ENCODE peak calls at places on chromosome 12, in five cellular contexts. One of them, this sample, is unnamed.

GRCh38 chr12:117865505-117865904 is 103.3 kb downstream of the KSR2 start:
- DNase-seq in HEK293T: no peak
- DNase-seq in activated naive CD4-positive, alpha-beta T cell treated with anti-CD3 and anti-CD28 coated beads, Interleukin-2, amount 50 U/mL, for 72 hours: no peak
- DNase-seq in activated CD4-positive, alpha-beta T cell treated with anti-CD3 and anti-CD28 coated beads, Interleukin-2, amount 10 ng/mL, durations not matched to agents 7 days and 5 days: no peak
- DNase-seq in posterior vena cava: no peak
- DNase-seq in this sample: no peak

GRCh38 chr12:96906498-96906848 is 584 bp upstream of the NEDD1 start:
- DNase-seq in HEK293T: no peak
- DNase-seq in activated naive CD4-positive, alpha-beta T cell treated with anti-CD3 and anti-CD28 coated beads, Interleukin-2, amount 50 U/mL, for 72 hours: no peak
- DNase-seq in activated CD4-positive, alpha-beta T cell treated with anti-CD3 and anti-CD28 coated beads, Interleukin-2, amount 10 ng/mL, durations not matched to agents 7 days and 5 days: no peak
- DNase-seq in posterior vena cava: no peak
- DNase-seq in this sample: no peak

GRCh38 chr12:19130224-19131019 is 889 bp downstream of the PLEKHA5 start:
- DNase-seq in HEK293T: peak; percentile 33
- DNase-seq in activated naive CD4-positive, alpha-beta T cell treated with anti-CD3 and anti-CD28 coated beads, Interleukin-2, amount 50 U/mL, for 72 hours: peak; percentile 10
- DNase-seq in activated CD4-positive, alpha-beta T cell treated with anti-CD3 and anti-CD28 coated beads, Interleukin-2, amount 10 ng/mL, durations not matched to agents 7 days and 5 days: peak; percentile 12
- DNase-seq in posterior vena cava: peak; percentile 80
- DNase-seq in this sample: peak; percentile 66

GRCh38 chr12:89225401-89225800 is 126.9 kb downstream of the DUSP6 start:
- DNase-seq in HEK293T: no peak
- DNase-seq in activated naive CD4-positive, alpha-beta T cell treated with anti-CD3 and anti-CD28 coated beads, Interleukin-2, amount 50 U/mL, for 72 hours: peak; percentile 72
- DNase-seq in activated CD4-positive, alpha-beta T cell treated with anti-CD3 and anti-CD28 coated beads, Interleukin-2, amount 10 ng/mL, durations not matched to agents 7 days and 5 days: peak; percentile 81
- DNase-seq in posterior vena cava: peak; percentile 74
- DNase-seq in this sample: no peak

GRCh38 chr12:101343893-101344292 is 63.7 kb downstream of the ARL1 start:
- DNase-seq in HEK293T: no peak
- DNase-seq in activated naive CD4-positive, alpha-beta T cell treated with anti-CD3 and anti-CD28 coated beads, Interleukin-2, amount 50 U/mL, for 72 hours: no peak
- DNase-seq in activated CD4-positive, alpha-beta T cell treated with anti-CD3 and anti-CD28 coated beads, Interleukin-2, amount 10 ng/mL, durations not matched to agents 7 days and 5 days: no peak
- DNase-seq in posterior vena cava: no peak
- DNase-seq in this sample: no peak

GRCh38 chr12:79373896-79374499 is 316.8 kb downstream of the PAWR start:
- DNase-seq in HEK293T: peak; percentile 63
- DNase-seq in activated naive CD4-positive, alpha-beta T cell treated with anti-CD3 and anti-CD28 coated beads, Interleukin-2, amount 50 U/mL, for 72 hours: peak; percentile 13
- DNase-seq in activated CD4-positive, alpha-beta T cell treated with anti-CD3 and anti-CD28 coated beads, Interleukin-2, amount 10 ng/mL, durations not matched to agents 7 days and 5 days: no peak
- DNase-seq in posterior vena cava: no peak
- DNase-seq in this sample: no peak

GRCh38 chr12:112217647-112218046 is 92.3 kb downstream of the TRAFD1 start:
- DNase-seq in HEK293T: no peak
- DNase-seq in activated naive CD4-positive, alpha-beta T cell treated with anti-CD3 and anti-CD28 coated beads, Interleukin-2, amount 50 U/mL, for 72 hours: no peak
- DNase-seq in activated CD4-positive, alpha-beta T cell treated with anti-CD3 and anti-CD28 coated beads, Interleukin-2, amount 10 ng/mL, durations not matched to agents 7 days and 5 days: no peak
- DNase-seq in posterior vena cava: no peak
- DNase-seq in this sample: no peak

GRCh38 chr12:116053479-116054195 is 223.9 kb downstream of the MED13L start:
- DNase-seq in HEK293T: no peak
- DNase-seq in activated naive CD4-positive, alpha-beta T cell treated with anti-CD3 and anti-CD28 coated beads, Interleukin-2, amount 50 U/mL, for 72 hours: no peak
- DNase-seq in activated CD4-positive, alpha-beta T cell treated with anti-CD3 and anti-CD28 coated beads, Interleukin-2, amount 10 ng/mL, durations not matched to agents 7 days and 5 days: no peak
- DNase-seq in posterior vena cava: peak; percentile 81
- DNase-seq in this sample: no peak

GRCh38 chr12:122886161-122886560 is 9.8 kb downstream of the VPS37B start:
- DNase-seq in HEK293T: no peak
- DNase-seq in activated naive CD4-positive, alpha-beta T cell treated with anti-CD3 and anti-CD28 coated beads, Interleukin-2, amount 50 U/mL, for 72 hours: no peak
- DNase-seq in activated CD4-positive, alpha-beta T cell treated with anti-CD3 and anti-CD28 coated beads, Interleukin-2, amount 10 ng/mL, durations not matched to agents 7 days and 5 days: no peak
- DNase-seq in posterior vena cava: no peak
- DNase-seq in this sample: no peak

GRCh38 chr12:67220065-67220464 is 49.1 kb upstream of the CAND1 start:
- DNase-seq in HEK293T: peak; percentile 40
- DNase-seq in activated naive CD4-positive, alpha-beta T cell treated with anti-CD3 and anti-CD28 coated beads, Interleukin-2, amount 50 U/mL, for 72 hours: no peak
- DNase-seq in activated CD4-positive, alpha-beta T cell treated with anti-CD3 and anti-CD28 coated beads, Interleukin-2, amount 10 ng/mL, durations not matched to agents 7 days and 5 days: no peak
- DNase-seq in posterior vena cava: peak; percentile 36
- DNase-seq in this sample: peak; percentile 41

GRCh38 chr12:108468149-108468968 is 46.7 kb upstream of the FICD start:
- DNase-seq in HEK293T: peak; percentile 40
- DNase-seq in activated naive CD4-positive, alpha-beta T cell treated with anti-CD3 and anti-CD28 coated beads, Interleukin-2, amount 50 U/mL, for 72 hours: peak; percentile 32
- DNase-seq in activated CD4-positive, alpha-beta T cell treated with anti-CD3 and anti-CD28 coated beads, Interleukin-2, amount 10 ng/mL, durations not matched to agents 7 days and 5 days: peak; percentile 62
- DNase-seq in posterior vena cava: no peak
- DNase-seq in this sample: no peak

GRCh38 chr12:116037941-116038837 is 239.3 kb downstream of the MED13L start:
- DNase-seq in HEK293T: no peak
- DNase-seq in activated naive CD4-positive, alpha-beta T cell treated with anti-CD3 and anti-CD28 coated beads, Interleukin-2, amount 50 U/mL, for 72 hours: no peak
- DNase-seq in activated CD4-positive, alpha-beta T cell treated with anti-CD3 and anti-CD28 coated beads, Interleukin-2, amount 10 ng/mL, durations not matched to agents 7 days and 5 days: no peak
- DNase-seq in posterior vena cava: no peak
- DNase-seq in this sample: no peak

GRCh38 chr12:68636268-68636667 is 25.6 kb downstream of the RAP1B start:
- DNase-seq in HEK293T: no peak
- DNase-seq in activated naive CD4-positive, alpha-beta T cell treated with anti-CD3 and anti-CD28 coated beads, Interleukin-2, amount 50 U/mL, for 72 hours: no peak
- DNase-seq in activated CD4-positive, alpha-beta T cell treated with anti-CD3 and anti-CD28 coated beads, Interleukin-2, amount 10 ng/mL, durations not matched to agents 7 days and 5 days: no peak
- DNase-seq in posterior vena cava: no peak
- DNase-seq in this sample: no peak

GRCh38 chr12:110813298-110813697 is 33.5 kb upstream of the CCDC63 start:
- DNase-seq in HEK293T: no peak
- DNase-seq in activated naive CD4-positive, alpha-beta T cell treated with anti-CD3 and anti-CD28 coated beads, Interleukin-2, amount 50 U/mL, for 72 hours: no peak
- DNase-seq in activated CD4-positive, alpha-beta T cell treated with anti-CD3 and anti-CD28 coated beads, Interleukin-2, amount 10 ng/mL, durations not matched to agents 7 days and 5 days: no peak
- DNase-seq in posterior vena cava: no peak
- DNase-seq in this sample: no peak

GRCh38 chr12:54601841-54602240 is 13.4 kb upstream of the PPP1R1A start:
- DNase-seq in HEK293T: no peak
- DNase-seq in activated naive CD4-positive, alpha-beta T cell treated with anti-CD3 and anti-CD28 coated beads, Interleukin-2, amount 50 U/mL, for 72 hours: no peak
- DNase-seq in activated CD4-positive, alpha-beta T cell treated with anti-CD3 and anti-CD28 coated beads, Interleukin-2, amount 10 ng/mL, durations not matched to agents 7 days and 5 days: no peak
- DNase-seq in posterior vena cava: no peak
- DNase-seq in this sample: no peak

GRCh38 chr12:48486679-48487078 is 4.4 kb downstream of the C12orf54 start:
- DNase-seq in HEK293T: no peak
- DNase-seq in activated naive CD4-positive, alpha-beta T cell treated with anti-CD3 and anti-CD28 coated beads, Interleukin-2, amount 50 U/mL, for 72 hours: no peak
- DNase-seq in activated CD4-positive, alpha-beta T cell treated with anti-CD3 and anti-CD28 coated beads, Interleukin-2, amount 10 ng/mL, durations not matched to agents 7 days and 5 days: no peak
- DNase-seq in posterior vena cava: no peak
- DNase-seq in this sample: no peak

GRCh38 chr12:26287666-26288408 is 92.5 kb downstream of the SSPN start:
- DNase-seq in HEK293T: no peak
- DNase-seq in activated naive CD4-positive, alpha-beta T cell treated with anti-CD3 and anti-CD28 coated beads, Interleukin-2, amount 50 U/mL, for 72 hours: no peak
- DNase-seq in activated CD4-positive, alpha-beta T cell treated with anti-CD3 and anti-CD28 coated beads, Interleukin-2, amount 10 ng/mL, durations not matched to agents 7 days and 5 days: no peak
- DNase-seq in posterior vena cava: peak; percentile 94
- DNase-seq in this sample: no peak

GRCh38 chr12:4006743-4007142 is 133.5 kb upstream of the PARP11 start:
- DNase-seq in HEK293T: no peak
- DNase-seq in activated naive CD4-positive, alpha-beta T cell treated with anti-CD3 and anti-CD28 coated beads, Interleukin-2, amount 50 U/mL, for 72 hours: no peak
- DNase-seq in activated CD4-positive, alpha-beta T cell treated with anti-CD3 and anti-CD28 coated beads, Interleukin-2, amount 10 ng/mL, durations not matched to agents 7 days and 5 days: no peak
- DNase-seq in posterior vena cava: peak; percentile 31
- DNase-seq in this sample: no peak

GRCh38 chr12:62014330-62014729 is 245.9 kb upstream of the USP15 start:
- DNase-seq in HEK293T: no peak
- DNase-seq in activated naive CD4-positive, alpha-beta T cell treated with anti-CD3 and anti-CD28 coated beads, Interleukin-2, amount 50 U/mL, for 72 hours: no peak
- DNase-seq in activated CD4-positive, alpha-beta T cell treated with anti-CD3 and anti-CD28 coated beads, Interleukin-2, amount 10 ng/mL, durations not matched to agents 7 days and 5 days: no peak
- DNase-seq in posterior vena cava: no peak
- DNase-seq in this sample: no peak

GRCh38 chr12:69239922-69240624 is 704 bp downstream of the CPSF6 start:
- DNase-seq in HEK293T: peak; percentile 22
- DNase-seq in activated naive CD4-positive, alpha-beta T cell treated with anti-CD3 and anti-CD28 coated beads, Interleukin-2, amount 50 U/mL, for 72 hours: peak; percentile 45
- DNase-seq in activated CD4-positive, alpha-beta T cell treated with anti-CD3 and anti-CD28 coated beads, Interleukin-2, amount 10 ng/mL, durations not matched to agents 7 days and 5 days: peak; percentile 48
- DNase-seq in posterior vena cava: peak; percentile 83
- DNase-seq in this sample: peak; percentile 73

GRCh38 chr12:1812650-1813302 is 7.6 kb upstream of the LRTM2 start:
- DNase-seq in HEK293T: no peak
- DNase-seq in activated naive CD4-positive, alpha-beta T cell treated with anti-CD3 and anti-CD28 coated beads, Interleukin-2, amount 50 U/mL, for 72 hours: no peak
- DNase-seq in activated CD4-positive, alpha-beta T cell treated with anti-CD3 and anti-CD28 coated beads, Interleukin-2, amount 10 ng/mL, durations not matched to agents 7 days and 5 days: no peak
- DNase-seq in posterior vena cava: no peak
- DNase-seq in this sample: no peak

GRCh38 chr12:13880613-13881012 is 100.8 kb downstream of the GRIN2B start:
- DNase-seq in HEK293T: no peak
- DNase-seq in activated naive CD4-positive, alpha-beta T cell treated with anti-CD3 and anti-CD28 coated beads, Interleukin-2, amount 50 U/mL, for 72 hours: no peak
- DNase-seq in activated CD4-positive, alpha-beta T cell treated with anti-CD3 and anti-CD28 coated beads, Interleukin-2, amount 10 ng/mL, durations not matched to agents 7 days and 5 days: no peak
- DNase-seq in posterior vena cava: no peak
- DNase-seq in this sample: no peak

GRCh38 chr12:116202940-116203339 is 74.6 kb downstream of the MED13L start:
- DNase-seq in HEK293T: no peak
- DNase-seq in activated naive CD4-positive, alpha-beta T cell treated with anti-CD3 and anti-CD28 coated beads, Interleukin-2, amount 50 U/mL, for 72 hours: no peak
- DNase-seq in activated CD4-positive, alpha-beta T cell treated with anti-CD3 and anti-CD28 coated beads, Interleukin-2, amount 10 ng/mL, durations not matched to agents 7 days and 5 days: no peak
- DNase-seq in posterior vena cava: no peak
- DNase-seq in this sample: no peak

GRCh38 chr12:104609083-104609844 is 152.5 kb downstream of the CHST11 start:
- DNase-seq in HEK293T: no peak
- DNase-seq in activated naive CD4-positive, alpha-beta T cell treated with anti-CD3 and anti-CD28 coated beads, Interleukin-2, amount 50 U/mL, for 72 hours: no peak
- DNase-seq in activated CD4-positive, alpha-beta T cell treated with anti-CD3 and anti-CD28 coated beads, Interleukin-2, amount 10 ng/mL, durations not matched to agents 7 days and 5 days: no peak
- DNase-seq in posterior vena cava: no peak
- DNase-seq in this sample: no peak

GRCh38 chr12:40262657-40263056 is 37.9 kb downstream of the LRRK2 start:
- DNase-seq in HEK293T: no peak
- DNase-seq in activated naive CD4-positive, alpha-beta T cell treated with anti-CD3 and anti-CD28 coated beads, Interleukin-2, amount 50 U/mL, for 72 hours: no peak
- DNase-seq in activated CD4-positive, alpha-beta T cell treated with anti-CD3 and anti-CD28 coated beads, Interleukin-2, amount 10 ng/mL, durations not matched to agents 7 days and 5 days: no peak
- DNase-seq in posterior vena cava: no peak
- DNase-seq in this sample: no peak

GRCh38 chr12:25482637-25483036 is 70.4 kb downstream of the LMNTD1 start:
- DNase-seq in HEK293T: no peak
- DNase-seq in activated naive CD4-positive, alpha-beta T cell treated with anti-CD3 and anti-CD28 coated beads, Interleukin-2, amount 50 U/mL, for 72 hours: no peak
- DNase-seq in activated CD4-positive, alpha-beta T cell treated with anti-CD3 and anti-CD28 coated beads, Interleukin-2, amount 10 ng/mL, durations not matched to agents 7 days and 5 days: no peak
- DNase-seq in posterior vena cava: no peak
- DNase-seq in this sample: no peak

GRCh38 chr12:71183018-71183417 is 25.2 kb upstream of the TSPAN8 start:
- DNase-seq in HEK293T: no peak
- DNase-seq in activated naive CD4-positive, alpha-beta T cell treated with anti-CD3 and anti-CD28 coated beads, Interleukin-2, amount 50 U/mL, for 72 hours: no peak
- DNase-seq in activated CD4-positive, alpha-beta T cell treated with anti-CD3 and anti-CD28 coated beads, Interleukin-2, amount 10 ng/mL, durations not matched to agents 7 days and 5 days: no peak
- DNase-seq in posterior vena cava: no peak
- DNase-seq in this sample: no peak

GRCh38 chr12:41269056-41269455 is 80.9 kb downstream of the PDZRN4 start:
- DNase-seq in HEK293T: no peak
- DNase-seq in activated naive CD4-positive, alpha-beta T cell treated with anti-CD3 and anti-CD28 coated beads, Interleukin-2, amount 50 U/mL, for 72 hours: no peak
- DNase-seq in activated CD4-positive, alpha-beta T cell treated with anti-CD3 and anti-CD28 coated beads, Interleukin-2, amount 10 ng/mL, durations not matched to agents 7 days and 5 days: no peak
- DNase-seq in posterior vena cava: no peak
- DNase-seq in this sample: no peak

GRCh38 chr12:2844786-2845185 is 10.0 kb upstream of the NRIP2 start:
- DNase-seq in HEK293T: no peak
- DNase-seq in activated naive CD4-positive, alpha-beta T cell treated with anti-CD3 and anti-CD28 coated beads, Interleukin-2, amount 50 U/mL, for 72 hours: no peak
- DNase-seq in activated CD4-positive, alpha-beta T cell treated with anti-CD3 and anti-CD28 coated beads, Interleukin-2, amount 10 ng/mL, durations not matched to agents 7 days and 5 days: no peak
- DNase-seq in posterior vena cava: peak; percentile 60
- DNase-seq in this sample: no peak

GRCh38 chr12:105231396-105231795 is 4.6 kb downstream of the APPL2 start:
- DNase-seq in HEK293T: no peak
- DNase-seq in activated naive CD4-positive, alpha-beta T cell treated with anti-CD3 and anti-CD28 coated beads, Interleukin-2, amount 50 U/mL, for 72 hours: no peak
- DNase-seq in activated CD4-positive, alpha-beta T cell treated with anti-CD3 and anti-CD28 coated beads, Interleukin-2, amount 10 ng/mL, durations not matched to agents 7 days and 5 days: no peak
- DNase-seq in posterior vena cava: no peak
- DNase-seq in this sample: peak; percentile 53

GRCh38 chr12:132429932-132430643 is 59.9 kb upstream of the FBRSL1 start:
- DNase-seq in HEK293T: no peak
- DNase-seq in activated naive CD4-positive, alpha-beta T cell treated with anti-CD3 and anti-CD28 coated beads, Interleukin-2, amount 50 U/mL, for 72 hours: no peak
- DNase-seq in activated CD4-positive, alpha-beta T cell treated with anti-CD3 and anti-CD28 coated beads, Interleukin-2, amount 10 ng/mL, durations not matched to agents 7 days and 5 days: peak; percentile 80
- DNase-seq in posterior vena cava: no peak
- DNase-seq in this sample: peak; percentile 85

GRCh38 chr12:52942914-52943207 is 6.1 kb upstream of the KRT18 start:
- DNase-seq in HEK293T: no peak
- DNase-seq in activated naive CD4-positive, alpha-beta T cell treated with anti-CD3 and anti-CD28 coated beads, Interleukin-2, amount 50 U/mL, for 72 hours: no peak
- DNase-seq in activated CD4-positive, alpha-beta T cell treated with anti-CD3 and anti-CD28 coated beads, Interleukin-2, amount 10 ng/mL, durations not matched to agents 7 days and 5 days: no peak
- DNase-seq in posterior vena cava: no peak
- DNase-seq in this sample: no peak

GRCh38 chr12:116882742-116883141 is 1.5 kb upstream of the HRK start:
- DNase-seq in HEK293T: peak; percentile 44
- DNase-seq in activated naive CD4-positive, alpha-beta T cell treated with anti-CD3 and anti-CD28 coated beads, Interleukin-2, amount 50 U/mL, for 72 hours: no peak
- DNase-seq in activated CD4-positive, alpha-beta T cell treated with anti-CD3 and anti-CD28 coated beads, Interleukin-2, amount 10 ng/mL, durations not matched to agents 7 days and 5 days: no peak
- DNase-seq in posterior vena cava: no peak
- DNase-seq in this sample: no peak